ENCODE peak calls at places on chromosomes 7 and 10, in five cellular contexts. Y, M, T, O and N are unnamed samples. For H3K4me1 and H3K36me3, the result is how much of the 10 kb centered on the place peaks cover.

GRCh38 chr7:130369110-130369711 is 11.1 kb upstream of the CPA1 start:
- DNase-seq in Y (no peak), O (peak), T (peak), M (no peak), N (no peak)

GRCh38 chr10:35259769-35260397 is 76.4 kb upstream of the CCNY start:
- DNase-seq in T (peak), Y (no peak), M (no peak), O (no peak), N (no peak)

GRCh38 chr10:112985701-112986510 is 35.9 kb downstream of the TCF7L2 start:
- DNase-seq in M (no peak), O (no peak), Y (no peak), T (peak), N (no peak)

GRCh38 chr10:71795248-71795647 is 21.9 kb upstream of the VSIR start:
- DNase-seq in T (peak), O (no peak), M (no peak), Y (no peak), N (no peak)

GRCh38 chr10:22491480-22491879 is 146.2 kb downstream of the SPAG6 start:
- DNase-seq in Y (peak), M (peak), T (no peak), O (no peak), N (no peak)

GRCh38 chr7:98209166-98209920 is 1.9 kb upstream of the BHLHA15 start:
- DNase-seq in T (no peak), M (no peak), O (no peak), Y (no peak), N (peak)

GRCh38 chr10:1110674-1111119 is 54.5 kb downstream of the WDR37 start:
- DNase-seq in T (no peak), M (no peak), O (no peak), Y (no peak), N (no peak)

GRCh38 chr10:2410049-2410448 is 657.3 kb upstream of the PFKP start:
- DNase-seq in M (no peak), O (no peak), T (no peak), Y (no peak), N (no peak)

GRCh38 chr7:22640269-22640668 is 86.7 kb upstream of the IL6 start:
- DNase-seq in T (no peak), Y (no peak), M (no peak), O (no peak), N (no peak)

GRCh38 chr10:11678074-11678793 is 63.9 kb upstream of the ECHDC3 start:
- DNase-seq in Y (no peak), M (no peak), T (no peak), O (no peak), N (no peak)

GRCh38 chr10:48616436-48616835 is 11.6 kb upstream of the ARHGAP22 start:
- DNase-seq in T (no peak), Y (no peak), O (no peak), M (no peak), N (no peak)

GRCh38 chr10:29895436-29895835 is 163.9 kb downstream of the JCAD start:
- DNase-seq in Y (peak), T (peak), O (no peak), M (no peak), N (peak)

GRCh38 chr10:92691042-92691590 is 1.4 kb downstream of the HHEX start:
- DNase-seq in T (no peak), Y (peak), O (peak), M (peak), N (no peak)

GRCh38 chr7:73718438-73718881 is 1.0 kb downstream of the STX1A start:
- DNase-seq in Y (no peak), O (no peak), T (no peak), M (no peak), N (no peak)
- H3K4me1 ChIP-seq in Y (under half), O (under half), T (under half), M (half or more), N (under half)

GRCh38 chr7:90717286-90718060 is 121.4 kb downstream of the CDK14 start:
- DNase-seq in T (peak), O (peak), M (no peak), Y (no peak), N (no peak)
- TF ChIP-seq POLR2A in T (no peak), O (no peak), M (no peak), Y (no peak), N (no peak)

DNA sequence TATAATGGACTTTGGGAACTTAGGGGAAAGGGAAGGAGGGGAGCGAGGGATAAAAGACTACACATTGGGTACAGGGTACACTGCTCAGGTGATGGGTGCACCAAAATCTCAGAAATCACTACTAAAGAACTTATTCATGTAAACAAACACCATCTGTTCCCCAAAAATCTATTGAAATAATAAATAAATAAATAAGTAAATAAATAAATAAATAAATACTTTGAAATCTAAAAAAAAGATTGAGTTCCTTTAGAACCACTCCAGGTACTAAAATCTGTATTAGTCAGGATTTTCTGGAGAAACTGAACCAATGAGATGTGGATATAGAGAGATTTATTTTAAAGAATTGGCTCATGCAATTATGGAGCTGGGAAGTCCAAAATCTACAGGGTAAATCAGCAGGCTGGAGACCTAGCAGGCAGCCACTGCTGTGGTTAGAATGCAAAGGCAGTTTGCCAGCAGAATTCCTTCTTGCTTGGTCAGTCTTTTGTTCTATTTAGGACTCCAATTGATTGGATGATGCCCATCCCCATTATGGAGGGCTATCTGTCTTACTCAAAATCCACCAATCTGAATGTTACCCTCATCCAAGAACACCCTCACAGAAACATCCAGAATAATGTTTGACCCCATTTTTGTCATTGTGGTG is 8.9 kb downstream of the IGFBP1 start:
- DNase-seq in T (peak), O (no peak), Y (no peak), M (no peak), N (no peak)
- H3K36me3 ChIP-seq in T (under half), O (under half), Y (under half), M (under half), N (under half)

GRCh38 chr7:2123360-2123759 is 109.4 kb downstream of the MAD1L1 start:
- DNase-seq in O (no peak), Y (no peak), M (no peak), T (no peak), N (no peak)
- H3K4me1 ChIP-seq in O (under half), Y (under half), M (under half), T (under half), N (under half)

DNA sequence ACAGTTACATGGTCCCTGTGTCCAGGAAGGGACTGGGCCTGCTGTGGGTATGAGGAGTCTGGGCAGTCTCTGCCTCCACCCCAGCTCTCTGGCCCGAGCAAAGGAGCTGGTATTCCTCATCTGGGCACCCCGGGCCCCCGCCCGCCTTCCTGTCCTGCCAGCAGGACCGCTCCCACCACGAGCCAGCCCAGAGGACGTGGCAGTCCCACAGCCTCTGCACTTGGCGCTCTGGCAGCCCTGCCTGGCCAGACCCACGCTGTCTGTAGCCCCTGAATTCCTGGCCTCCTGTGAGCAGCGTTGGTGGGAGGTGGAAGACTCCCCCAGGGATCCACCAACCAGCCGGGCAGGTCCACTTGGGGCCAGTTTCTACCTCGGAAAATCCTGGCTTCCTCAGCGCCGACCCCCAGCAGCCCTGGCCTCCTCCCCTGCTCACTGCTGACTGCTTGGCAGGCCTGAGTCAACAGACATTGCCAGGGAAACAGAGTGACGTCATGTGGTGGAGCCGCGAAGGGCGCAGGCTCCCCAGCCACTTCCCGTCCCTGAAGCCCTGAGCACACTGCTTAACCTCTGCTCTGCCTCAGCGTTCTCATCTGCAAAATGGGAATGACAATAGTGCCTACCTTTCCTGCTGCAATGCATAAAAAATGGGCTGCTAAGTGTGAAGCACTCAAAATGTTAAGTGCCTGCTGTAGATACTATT is 21.6 kb upstream of the LIMK1 start:
- DNase-seq in Y (peak), O (peak), T (peak), M (peak), N (peak)
- TF ChIP-seq POLR2A in Y (no peak), O (peak), T (no peak), M (no peak), N (no peak)

DNA sequence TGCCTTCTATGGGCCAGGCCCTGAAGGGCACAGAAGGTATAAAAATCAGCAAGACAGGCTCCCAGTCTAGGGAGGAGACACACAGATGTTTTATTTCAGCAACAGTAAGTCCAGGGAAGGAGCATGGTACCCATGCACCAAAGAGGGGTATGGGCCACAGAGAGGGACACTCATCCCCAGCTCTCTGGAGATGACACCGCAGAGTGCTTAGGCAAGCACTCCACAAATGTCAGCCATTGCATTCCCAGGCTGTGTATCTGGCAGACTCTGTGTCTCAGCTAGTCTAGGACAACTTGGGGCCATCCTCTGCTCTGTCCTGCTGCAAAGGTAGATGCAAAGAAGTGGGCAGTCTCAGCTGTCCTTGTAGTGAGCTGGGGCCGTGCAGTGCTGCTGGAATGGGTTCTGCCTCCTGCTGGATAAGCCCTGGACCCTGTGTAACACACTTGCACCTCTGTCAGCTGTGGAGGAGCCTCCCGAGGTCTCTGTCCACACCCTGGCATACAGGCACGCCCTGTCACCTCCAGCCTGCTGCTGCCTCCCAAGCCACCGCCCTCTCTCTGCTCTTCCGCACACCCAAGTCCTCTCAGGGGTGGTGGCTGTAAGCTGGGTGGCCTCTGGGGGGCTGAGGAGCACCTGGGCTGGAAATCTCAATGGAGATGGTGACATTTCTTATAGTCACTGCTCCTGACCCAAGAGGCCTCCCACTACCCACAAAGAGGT is 57.6 kb downstream of the VOPP1 start:
- DNase-seq in T (no peak), M (no peak), Y (no peak), O (no peak), N (no peak)
- H3K36me3 ChIP-seq in T (under half), M (under half), Y (under half), O (under half), N (under half)

GRCh38 chr7:2807846-2808772 is 36.0 kb downstream of the GNA12 start:
- DNase-seq in T (peak), M (no peak), O (no peak), Y (no peak), N (no peak)
- H3K4me1 ChIP-seq in T (half or more), M (under half), O (under half), Y (half or more), N (under half)

DNA sequence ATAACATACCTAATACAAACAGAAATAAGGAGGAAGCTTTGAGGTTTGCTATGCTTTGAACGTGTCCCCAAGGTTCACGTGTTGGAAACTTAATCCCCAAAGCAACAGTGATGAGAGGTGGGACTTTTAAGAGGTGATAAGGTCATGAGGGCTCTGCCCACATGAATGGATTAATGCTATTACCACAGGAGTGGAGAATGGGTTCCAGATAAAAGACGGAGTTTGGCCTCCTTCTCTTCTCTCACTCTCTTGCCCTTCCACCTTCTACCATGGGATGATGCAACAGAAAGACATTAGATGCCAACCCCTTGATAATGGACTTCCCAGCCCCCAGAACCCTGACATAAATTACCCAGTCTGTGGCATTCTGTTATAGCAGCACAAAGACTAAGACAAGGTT is 9.6 kb downstream of the ITGB1 start:
- DNase-seq in M (no peak), O (no peak), Y (no peak), T (no peak), N (no peak)
- TF ChIP-seq POLR2A in M (no peak), O (no peak), Y (no peak), T (no peak), N (no peak)

GRCh38 chr10:73388228-73388627 is 25.6 kb downstream of the ANXA7 start:
- DNase-seq in M (no peak), O (no peak), T (no peak), Y (no peak), N (no peak)
- H3K36me3 ChIP-seq in M (half or more), O (under half), T (under half), Y (half or more), N (half or more)